ENCODE peak calls at places on chromosomes 4 and X, in nine cellular contexts. L is psoas muscle, Y is heart right ventricle, F is fibroblast of lung, B is endothelial cell of umbilical vein, C is progenitor cell of endocrine pancreas, T is WTC11, X is gastrocnemius medialis, G is mammary epithelial cell. R is an unnamed sample.

GRCh38 chr4:139053909-139054308 is 38.3 kb downstream of the NOCT start:
- DNase-seq in F (no peak), L (no peak), T (no peak), G (no peak), Y (no peak), B (no peak), C (no peak), X (no peak), R (no peak)

GRCh38 chr4:1300466-1301455 is 11.1 kb downstream of the MAEA start:
- DNase-seq in T (no peak), B (no peak), F (peak), X (peak), G (peak), C (no peak), L (peak), Y (peak), R (no peak)

GRCh38 chrX:150366951-150367545 is 3.9 kb downstream of the MAMLD1 start:
- DNase-seq in Y (no peak), L (no peak), X (no peak), G (peak), F (peak), T (no peak), B (no peak), C (no peak), R (no peak)

GRCh38 chr4:21901831-21902230 is 46.7 kb downstream of the KCNIP4 start:
- DNase-seq in B (no peak), Y (no peak), X (no peak), L (no peak), G (peak), T (no peak), F (peak), C (no peak), R (no peak)

GRCh38 chr4:86508436-86508835 is 85.7 kb upstream of the PTPN13 start:
- DNase-seq in B (no peak), T (no peak), F (peak), X (no peak), L (no peak), G (no peak), C (no peak), Y (no peak), R (no peak)

GRCh38 chr4:148868207-148868606 is 426.0 kb upstream of the NR3C2 start:
- DNase-seq in C (no peak), Y (no peak), L (no peak), T (no peak), F (peak), X (no peak), B (no peak), G (no peak), R (no peak)

GRCh38 chrX:154431321-154431720 is 2.8 kb downstream of the ATP6AP1 start:
- DNase-seq in T (no peak), G (no peak), Y (peak), C (no peak), X (no peak), F (no peak), L (no peak), B (no peak), R (no peak)

GRCh38 chr4:32140636-32141035 is 1420.5 kb downstream of the PCDH7 start:
- DNase-seq in L (no peak), F (peak), C (no peak), T (no peak), B (peak), Y (no peak), X (no peak), G (peak), R (peak)

GRCh38 chrX:150899191-150899757 is 806 bp upstream of the CD99L2 start:
- DNase-seq in B (peak), L (peak), Y (peak), G (peak), X (peak), F (peak), C (no peak), T (peak), R (peak)

GRCh38 chr4:48212165-48212564 is 57.5 kb downstream of the TEC start:
- DNase-seq in Y (no peak), L (no peak), X (no peak), T (no peak), G (no peak), B (no peak), F (no peak), C (no peak), R (peak)

GRCh38 chr4:40962551-40963185 is 212.9 kb downstream of the NSUN7 start:
- DNase-seq in F (peak), G (no peak), L (no peak), X (no peak), T (no peak), C (no peak), Y (no peak), B (no peak), R (no peak)

GRCh38 chrX:1242901-1243402 is 25.7 kb upstream of the CSF2RA start:
- DNase-seq in G (peak), Y (no peak), L (no peak), C (no peak), T (no peak), X (no peak), B (no peak), F (no peak), R (peak)

GRCh38 chrX:567891-568290 is 62.7 kb upstream of the SHOX start:
- DNase-seq in L (no peak), T (no peak), B (no peak), F (no peak), C (no peak), X (no peak), Y (no peak), G (no peak), R (no peak)

GRCh38 chr4:112520598-112521122 is 4.7 kb upstream of the NEUROG2 start:
- DNase-seq in X (no peak), G (no peak), F (no peak), B (no peak), Y (no peak), C (no peak), T (no peak), L (no peak), R (no peak)

GRCh38 chr4:128847074-128847724 is 37.7 kb downstream of the JADE1 start:
- DNase-seq in F (no peak), X (no peak), C (no peak), G (no peak), T (no peak), L (no peak), B (no peak), Y (no peak), R (no peak)

GRCh38 chr4:164695650-164696049 is 58.3 kb upstream of the SMIM31 start:
- DNase-seq in C (no peak), T (no peak), G (no peak), X (no peak), F (no peak), Y (no peak), L (no peak), B (no peak), R (no peak)

GRCh38 chr4:164701665-164702064 is 52.3 kb upstream of the SMIM31 start:
- DNase-seq in B (no peak), C (no peak), X (no peak), T (no peak), G (no peak), L (no peak), Y (no peak), F (no peak), R (peak)

GRCh38 chr4:164700471-164700870 is 53.5 kb upstream of the SMIM31 start:
- DNase-seq in G (no peak), B (no peak), L (no peak), X (no peak), C (no peak), F (no peak), Y (no peak), T (peak), R (no peak)
- TF ChIP-seq CTCF in G (peak), B (no peak), L (no peak), X (no peak), C (peak), F (no peak), Y (no peak), T (peak), R (peak)

GRCh38 chrX:19514791-19515614 is at the start of gene MAP3K15:
- DNase-seq in G (no peak), F (peak), B (peak), Y (no peak), X (no peak), C (peak), T (peak), L (peak), R (peak)

GRCh38 chrX:19512961-19513360 is 2.3 kb downstream of the MAP3K15 start:
- DNase-seq in Y (no peak), X (no peak), G (no peak), T (no peak), F (no peak), L (no peak), C (no peak), B (no peak), R (no peak)

GRCh38 chrX:19517965-19518364 is 2.7 kb upstream of the MAP3K15 start:
- DNase-seq in Y (no peak), C (no peak), G (no peak), F (no peak), T (no peak), X (no peak), B (no peak), L (no peak), R (no peak)

GRCh38 chrX:19513383-19513782 is 1.9 kb downstream of the MAP3K15 start:
- DNase-seq in L (no peak), G (no peak), F (no peak), C (no peak), X (no peak), T (peak), B (no peak), Y (no peak), R (peak)

GRCh38 chrX:19515615-19516105 is 352 bp upstream of the MAP3K15 start:
- DNase-seq in F (no peak), X (no peak), C (no peak), Y (no peak), G (no peak), B (no peak), T (peak), L (no peak), R (no peak)
- TF ChIP-seq CTCF in F (no peak), X (no peak), C (peak), Y (no peak), G (no peak), B (no peak), T (no peak), L (peak), R (peak)

GRCh38 chr4:137545461-137545861 is 13.2 kb upstream of the PCDH18 start:
- DNase-seq in L (no peak), X (no peak), G (no peak), F (peak), B (no peak), T (no peak), Y (no peak), C (no peak), R (no peak)
- TF ChIP-seq CTCF in L (no peak), X (no peak), G (no peak), F (peak), B (no peak), T (no peak), Y (no peak), C (no peak), R (no peak)

GRCh38 chr4:118835896-118836762 is at the start of gene SEC24D:
- DNase-seq in Y (peak), T (peak), G (peak), F (peak), X (peak), C (peak), B (peak), L (peak), R (peak)
- TF ChIP-seq CTCF in Y (peak), T (no peak), G (no peak), F (no peak), X (no peak), C (no peak), B (no peak), L (no peak), R (no peak)

DNA sequence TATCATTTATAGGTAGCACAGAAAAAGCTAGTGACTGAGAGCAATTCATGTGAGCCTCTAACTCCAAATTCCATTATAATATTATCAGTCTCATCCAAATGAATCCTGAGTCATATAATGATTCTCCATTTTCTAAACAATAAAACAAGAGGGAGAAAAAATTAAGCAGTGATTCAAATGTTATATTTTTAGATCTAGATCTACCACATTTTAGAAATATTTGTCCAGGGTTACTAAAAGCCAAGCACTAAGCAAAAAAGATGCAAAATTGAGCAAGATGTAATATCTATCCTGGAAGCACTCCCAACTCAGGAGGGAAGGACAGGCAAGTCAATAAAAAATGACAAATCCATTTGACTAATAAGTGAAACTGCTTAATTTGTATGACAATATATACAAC is 172.8 kb downstream of the FBXW7 start:
- DNase-seq in X (no peak), G (no peak), Y (no peak), L (no peak), C (no peak), B (no peak), F (peak), T (no peak), R (no peak)
- TF ChIP-seq CTCF in X (no peak), G (no peak), Y (no peak), L (no peak), C (no peak), B (no peak), F (no peak), T (no peak), R (no peak)

DNA sequence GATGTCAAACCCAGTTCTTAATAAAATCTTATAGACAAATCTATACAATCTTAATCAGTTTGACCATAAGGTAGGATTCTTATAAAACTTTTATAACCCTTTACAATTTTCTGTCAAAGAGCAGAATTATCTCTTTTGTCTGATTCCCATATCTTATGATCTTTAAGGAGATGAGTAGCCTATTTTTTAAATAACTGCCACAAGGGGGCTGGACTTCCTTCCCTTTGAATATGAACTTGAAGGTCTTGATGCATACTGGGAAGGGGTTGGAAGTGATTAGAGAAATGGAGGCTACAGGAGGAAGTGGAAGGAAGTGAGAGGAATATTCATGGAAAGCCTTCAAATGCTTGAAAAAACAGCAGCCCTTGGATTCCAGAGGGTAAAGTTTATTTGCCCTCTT is 111.1 kb downstream of the APOOL start:
- DNase-seq in T (no peak), X (no peak), C (no peak), F (no peak), B (no peak), Y (no peak), G (no peak), L (no peak), R (no peak)
- TF ChIP-seq CTCF in T (no peak), X (no peak), C (no peak), F (no peak), B (no peak), Y (no peak), G (peak), L (no peak), R (no peak)

GRCh38 chrX:40304115-40304514 is 206.4 kb upstream of the BCOR start:
- DNase-seq in T (no peak), B (no peak), X (no peak), G (no peak), F (no peak), C (no peak), L (no peak), Y (no peak), R (no peak)
- TF ChIP-seq CTCF in T (no peak), B (no peak), X (no peak), G (no peak), F (no peak), C (no peak), L (no peak), Y (no peak), R (no peak)

R was measured in GM13977.